ENCODE peak calls at places on chromosomes 5 and 9, in four cellular contexts. One of them, this sample, is unnamed.

GRCh38 chr5:90134892-90135291 is 274.7 kb downstream of the CETN3 start:
- DNase-seq in neural progenitor cell: no peak
- DNase-seq in posterior cingulate gyrus: peak
- DNase-seq in M059J: peak
- DNase-seq in this sample: peak

GRCh38 chr9:88280816-88281382 is 107.3 kb upstream of the SPIN1 start:
- DNase-seq in M059J: peak
- DNase-seq in neural progenitor cell: peak
- DNase-seq in posterior cingulate gyrus: peak
- DNase-seq in this sample: peak

GRCh38 chr5:120258123-120258522 is 206.0 kb upstream of the PRR16 start:
- DNase-seq in neural progenitor cell: no peak
- DNase-seq in posterior cingulate gyrus: no peak
- DNase-seq in M059J: no peak
- DNase-seq in this sample: peak

GRCh38 chr5:14063117-14063516 is 80.0 kb upstream of the TRIO start:
- DNase-seq in neural progenitor cell: no peak
- DNase-seq in posterior cingulate gyrus: no peak
- DNase-seq in M059J: peak
- DNase-seq in this sample: peak

GRCh38 chr9:26677965-26678745 is 214.4 kb downstream of the CAAP1 start:
- DNase-seq in posterior cingulate gyrus: no peak
- DNase-seq in neural progenitor cell: peak
- DNase-seq in M059J: peak
- DNase-seq in this sample: no peak

GRCh38 chr5:136132087-136132486 is 558 bp upstream of the SMAD5 start:
- DNase-seq in M059J: no peak
- DNase-seq in posterior cingulate gyrus: peak
- DNase-seq in neural progenitor cell: no peak
- DNase-seq in this sample: no peak

GRCh38 chr5:76714771-76715483 is 999 bp upstream of the F2R start:
- DNase-seq in posterior cingulate gyrus: no peak
- DNase-seq in neural progenitor cell: peak
- DNase-seq in M059J: no peak
- DNase-seq in this sample: no peak

GRCh38 chr9:130490981-130491380 is 46.2 kb downstream of the ASS1 start:
- DNase-seq in neural progenitor cell: peak
- DNase-seq in M059J: no peak
- DNase-seq in posterior cingulate gyrus: no peak
- DNase-seq in this sample: no peak

GRCh38 chr5:76724871-76725270 is 8.9 kb downstream of the F2R start:
- DNase-seq in M059J: peak
- DNase-seq in neural progenitor cell: no peak
- DNase-seq in posterior cingulate gyrus: no peak
- DNase-seq in this sample: peak

GRCh38 chr5:132136906-132137305 is 63.3 kb downstream of the CSF2 start:
- DNase-seq in neural progenitor cell: no peak
- DNase-seq in posterior cingulate gyrus: no peak
- DNase-seq in M059J: peak
- DNase-seq in this sample: peak

GRCh38 chr5:160567031-160567705 is 145.5 kb downstream of the PTTG1 start:
- DNase-seq in M059J: no peak
- DNase-seq in neural progenitor cell: peak
- DNase-seq in posterior cingulate gyrus: no peak
- DNase-seq in this sample: no peak

GRCh38 chr9:10705383-10705782 is 92.6 kb upstream of the PTPRD start:
- DNase-seq in neural progenitor cell: no peak
- DNase-seq in posterior cingulate gyrus: no peak
- DNase-seq in M059J: no peak
- DNase-seq in this sample: no peak

GRCh38 chr5:1659100-1660036 is 135.6 kb upstream of the LPCAT1 start:
- DNase-seq in posterior cingulate gyrus: no peak
- DNase-seq in neural progenitor cell: no peak
- DNase-seq in M059J: no peak
- DNase-seq in this sample: no peak

GRCh38 chr9:101354143-101354764 is 30.6 kb downstream of the BAAT start:
- DNase-seq in M059J: peak
- DNase-seq in neural progenitor cell: no peak
- DNase-seq in posterior cingulate gyrus: no peak
- DNase-seq in this sample: no peak

GRCh38 chr9:68522126-68522525 is 18.6 kb downstream of the TMEM252 start:
- DNase-seq in M059J: no peak
- DNase-seq in neural progenitor cell: no peak
- DNase-seq in posterior cingulate gyrus: no peak
- DNase-seq in this sample: no peak

GRCh38 chr9:91421987-91422765 is 1.5 kb downstream of the NFIL3 start:
- DNase-seq in neural progenitor cell: no peak
- DNase-seq in posterior cingulate gyrus: no peak
- DNase-seq in M059J: peak
- DNase-seq in this sample: no peak

GRCh38 chr5:122500245-122501086 is 188.4 kb downstream of the SNCAIP start:
- DNase-seq in posterior cingulate gyrus: peak
- DNase-seq in neural progenitor cell: peak
- DNase-seq in M059J: peak
- DNase-seq in this sample: peak

GRCh38 chr9:38017149-38017884 is 51.7 kb downstream of the SHB start:
- DNase-seq in M059J: peak
- DNase-seq in neural progenitor cell: peak
- DNase-seq in posterior cingulate gyrus: peak
- DNase-seq in this sample: no peak

GRCh38 chr5:171845040-171845439 is 59.4 kb downstream of the SMIM23 start:
- DNase-seq in posterior cingulate gyrus: no peak
- DNase-seq in neural progenitor cell: no peak
- DNase-seq in M059J: no peak
- DNase-seq in this sample: no peak

GRCh38 chr5:173645437-173645807 is 29.0 kb upstream of the BOD1 start:
- DNase-seq in posterior cingulate gyrus: no peak
- DNase-seq in neural progenitor cell: peak
- DNase-seq in M059J: peak
- DNase-seq in this sample: no peak

GRCh38 chr5:80082731-80083114 is 47.6 kb downstream of the THBS4 start:
- DNase-seq in neural progenitor cell: peak
- DNase-seq in M059J: peak
- DNase-seq in posterior cingulate gyrus: peak
- DNase-seq in this sample: peak

GRCh38 chr9:112006361-112007020 is 109.9 kb downstream of the UGCG start:
- DNase-seq in posterior cingulate gyrus: no peak
- DNase-seq in M059J: no peak
- DNase-seq in neural progenitor cell: peak
- DNase-seq in this sample: no peak

GRCh38 chr5:147782053-147783028 is at the start of gene JAKMIP2:
- DNase-seq in M059J: peak
- DNase-seq in posterior cingulate gyrus: peak
- DNase-seq in neural progenitor cell: peak
- DNase-seq in this sample: peak

GRCh38 chr5:143683459-143683858 is 128.5 kb upstream of the HMHB1 start:
- DNase-seq in neural progenitor cell: no peak
- DNase-seq in M059J: no peak
- DNase-seq in posterior cingulate gyrus: no peak
- DNase-seq in this sample: no peak

GRCh38 chr9:124855944-124856773 is 2.9 kb downstream of the WDR38 start:
- DNase-seq in M059J: peak
- DNase-seq in posterior cingulate gyrus: peak
- DNase-seq in neural progenitor cell: peak
- DNase-seq in this sample: peak

GRCh38 chr9:137339606-137340462 is 37.8 kb upstream of the NRARP start:
- DNase-seq in neural progenitor cell: no peak
- DNase-seq in posterior cingulate gyrus: no peak
- DNase-seq in M059J: no peak
- DNase-seq in this sample: no peak

GRCh38 chr5:93088997-93089396 is 492.0 kb downstream of the NR2F1-AS1 start:
- DNase-seq in M059J: peak
- DNase-seq in neural progenitor cell: no peak
- DNase-seq in posterior cingulate gyrus: no peak
- DNase-seq in this sample: peak

GRCh38 chr9:134636142-134636507 is 5.5 kb upstream of the COL5A1 start:
- DNase-seq in neural progenitor cell: no peak
- DNase-seq in posterior cingulate gyrus: peak
- DNase-seq in M059J: no peak
- DNase-seq in this sample: no peak